ENCODE peak calls at places on chromosomes 5 and 9, in four cellular contexts. One of them, this sample, is unnamed.

GRCh38 chr5:159779481-159779880 is 136.8 kb upstream of the ADRA1B start:
- DNase-seq in tibial artery: no peak
- DNase-seq in cardiac muscle cell: no peak
- DNase-seq in sigmoid colon: no peak
- DNase-seq in this sample: no peak

GRCh38 chr9:125126019-125126746 is 17.1 kb downstream of the SCAI start:
- DNase-seq in tibial artery: peak; percentile 93
- DNase-seq in cardiac muscle cell: peak; percentile 99
- DNase-seq in sigmoid colon: peak; percentile 96
- DNase-seq in this sample: peak; percentile 33

GRCh38 chr5:17081142-17081541 is 136.3 kb upstream of the BASP1 start:
- DNase-seq in tibial artery: no peak
- DNase-seq in cardiac muscle cell: no peak
- DNase-seq in sigmoid colon: no peak
- DNase-seq in this sample: no peak

GRCh38 chr5:137304227-137304874 is 194.8 kb downstream of the SPOCK1 start:
- DNase-seq in tibial artery: no peak
- DNase-seq in cardiac muscle cell: no peak
- DNase-seq in sigmoid colon: no peak
- DNase-seq in this sample: peak; percentile 92

GRCh38 chr9:76557674-76558073 is 98.7 kb downstream of the GCNT1 start:
- DNase-seq in tibial artery: no peak
- DNase-seq in cardiac muscle cell: peak; percentile 16
- DNase-seq in sigmoid colon: no peak
- DNase-seq in this sample: no peak

GRCh38 chr5:177327539-177328522 is 16.1 kb upstream of the MXD3 start:
- DNase-seq in tibial artery: no peak
- DNase-seq in cardiac muscle cell: peak; percentile 84
- DNase-seq in sigmoid colon: no peak
- DNase-seq in this sample: no peak

GRCh38 chr5:158640581-158640980 is 459.1 kb downstream of the EBF1 start:
- DNase-seq in tibial artery: no peak
- DNase-seq in cardiac muscle cell: peak; percentile 61
- DNase-seq in sigmoid colon: no peak
- DNase-seq in this sample: no peak

GRCh38 chr9:27791311-27791710 is 218.0 kb upstream of the C9orf72 start:
- DNase-seq in tibial artery: no peak
- DNase-seq in cardiac muscle cell: no peak
- DNase-seq in sigmoid colon: no peak
- DNase-seq in this sample: no peak

GRCh38 chr5:122112063-122112462 is 17.3 kb upstream of the ZNF474 start:
- DNase-seq in tibial artery: no peak
- DNase-seq in cardiac muscle cell: no peak
- DNase-seq in sigmoid colon: no peak
- DNase-seq in this sample: no peak

GRCh38 chr5:175436403-175436802 is 7.6 kb downstream of the DRD1 start:
- DNase-seq in tibial artery: no peak
- DNase-seq in cardiac muscle cell: no peak
- DNase-seq in sigmoid colon: no peak
- DNase-seq in this sample: no peak

GRCh38 chr9:479951-480350 is 265.3 kb downstream of the DOCK8 start:
- DNase-seq in tibial artery: no peak
- DNase-seq in cardiac muscle cell: no peak
- DNase-seq in sigmoid colon: no peak
- DNase-seq in this sample: no peak

GRCh38 chr5:119037496-119038215 is 33.2 kb upstream of the DMXL1 start:
- DNase-seq in tibial artery: no peak
- DNase-seq in cardiac muscle cell: peak; percentile 50
- DNase-seq in sigmoid colon: no peak
- DNase-seq in this sample: no peak

GRCh38 chr5:135501965-135502364 is 33.8 kb downstream of the NEUROG1 start:
- DNase-seq in tibial artery: no peak
- DNase-seq in cardiac muscle cell: no peak
- DNase-seq in sigmoid colon: no peak
- DNase-seq in this sample: no peak

GRCh38 chr9:68555416-68555815 is 14.7 kb upstream of the TMEM252 start:
- DNase-seq in tibial artery: no peak
- DNase-seq in cardiac muscle cell: no peak
- DNase-seq in sigmoid colon: no peak
- DNase-seq in this sample: no peak

GRCh38 chr5:36407396-36407795 is 105.7 kb upstream of the RANBP3L start:
- DNase-seq in tibial artery: no peak
- DNase-seq in cardiac muscle cell: no peak
- DNase-seq in sigmoid colon: no peak
- DNase-seq in this sample: no peak

GRCh38 chr5:38888023-38888422 is 42.2 kb downstream of the OSMR start:
- DNase-seq in tibial artery: no peak
- DNase-seq in cardiac muscle cell: no peak
- DNase-seq in sigmoid colon: no peak
- DNase-seq in this sample: no peak

GRCh38 chr5:171640396-171640981 is 145.1 kb upstream of the SMIM23 start:
- DNase-seq in tibial artery: no peak
- DNase-seq in cardiac muscle cell: no peak
- DNase-seq in sigmoid colon: no peak
- DNase-seq in this sample: no peak

GRCh38 chr9:37290881-37291485 is 131.5 kb upstream of the GRHPR start:
- DNase-seq in tibial artery: no peak
- DNase-seq in cardiac muscle cell: peak; percentile 88
- DNase-seq in sigmoid colon: no peak
- DNase-seq in this sample: no peak

GRCh38 chr5:1876708-1877433 is 5.9 kb downstream of the IRX4 start:
- DNase-seq in tibial artery: no peak
- DNase-seq in cardiac muscle cell: no peak
- DNase-seq in sigmoid colon: no peak
- DNase-seq in this sample: no peak

GRCh38 chr9:36461341-36461740 is 61.3 kb upstream of the RNF38 start:
- DNase-seq in tibial artery: no peak
- DNase-seq in cardiac muscle cell: peak; percentile 46
- DNase-seq in sigmoid colon: no peak
- DNase-seq in this sample: no peak

GRCh38 chr5:151897017-151897552 is 27.6 kb downstream of the GLRA1 start:
- DNase-seq in tibial artery: no peak
- DNase-seq in cardiac muscle cell: no peak
- DNase-seq in sigmoid colon: no peak
- DNase-seq in this sample: no peak
- H3K4me3 ChIP-seq in tibial artery: no peak overlapping the region
- H3K4me3 ChIP-seq in cardiac muscle cell: no peak overlapping the region
- H3K4me3 ChIP-seq in sigmoid colon: no peak overlapping the region
- H3K4me3 ChIP-seq in this sample: no peak overlapping the region

GRCh38 chr5:60178101-60178500 is 284.6 kb upstream of the PDE4D start:
- DNase-seq in tibial artery: no peak
- DNase-seq in cardiac muscle cell: peak; percentile 1
- DNase-seq in sigmoid colon: no peak
- DNase-seq in this sample: no peak
- H3K4me1 ChIP-seq in tibial artery: no peaks in the 10 kb centered on the region
- H3K4me1 ChIP-seq in cardiac muscle cell: no peaks in the 10 kb centered on the region
- H3K4me1 ChIP-seq in sigmoid colon: no peaks in the 10 kb centered on the region
- H3K4me1 ChIP-seq in this sample: no peaks in the 10 kb centered on the region

DNA sequence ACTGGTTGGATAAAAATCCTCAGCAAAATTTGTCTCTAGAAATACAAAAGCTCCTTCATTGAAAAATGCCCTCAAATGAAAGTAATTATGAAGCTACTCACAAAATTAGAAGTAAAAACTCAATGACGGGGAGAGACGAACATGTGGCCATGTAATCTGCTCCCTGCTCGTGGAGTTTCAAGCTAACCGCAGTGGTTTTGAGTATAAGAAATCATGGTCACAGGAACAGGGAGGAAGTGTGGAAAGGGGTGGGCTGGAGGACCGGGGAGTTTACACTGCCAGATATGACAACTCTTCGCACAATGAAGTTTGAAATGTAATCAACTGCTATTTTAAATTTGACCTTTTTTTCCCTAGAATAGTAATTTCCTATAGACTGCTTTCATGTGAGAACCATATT is 765.4 kb upstream of the DMAC1 start:
- DNase-seq in tibial artery: no peak
- DNase-seq in cardiac muscle cell: peak; percentile 5
- DNase-seq in sigmoid colon: no peak
- DNase-seq in this sample: no peak
- H3K4me3 ChIP-seq in tibial artery: no peak overlapping the region
- H3K4me3 ChIP-seq in cardiac muscle cell: no peak overlapping the region
- H3K4me3 ChIP-seq in sigmoid colon: no peak overlapping the region
- H3K4me3 ChIP-seq in this sample: no peak overlapping the region

DNA sequence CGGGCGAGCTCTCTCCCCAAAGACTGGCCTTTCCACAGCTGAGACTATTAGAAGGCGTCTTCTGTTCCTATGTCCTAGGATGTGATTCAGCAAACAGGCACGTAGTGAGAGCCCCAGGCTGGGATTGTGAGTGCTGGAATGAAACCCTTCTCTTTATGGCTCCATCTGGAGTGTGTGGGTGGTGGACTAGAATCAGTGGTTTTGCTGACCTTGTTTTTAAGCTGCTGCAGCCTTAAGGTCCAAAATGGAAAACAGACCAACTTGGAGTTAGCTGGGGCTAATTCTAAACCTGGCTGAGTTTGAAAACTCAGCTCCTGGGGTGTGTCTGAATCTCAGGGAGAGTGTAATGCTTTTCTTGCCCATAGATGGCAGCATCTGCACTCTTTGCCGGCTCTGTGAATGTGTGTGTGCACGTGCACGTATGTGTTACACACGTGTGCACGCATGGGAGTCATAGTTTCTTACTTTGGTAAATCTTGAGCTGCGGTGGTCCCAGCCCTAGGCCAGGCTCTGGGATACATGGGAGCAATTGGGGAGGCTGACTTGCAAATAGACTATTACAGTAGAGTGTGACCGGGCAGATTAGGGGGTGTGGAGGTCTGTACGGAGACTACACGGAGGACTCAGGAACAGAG is 10.7 kb downstream of the GSN start:
- DNase-seq in tibial artery: peak; percentile 84
- DNase-seq in cardiac muscle cell: peak; percentile 97
- DNase-seq in sigmoid colon: peak; percentile 94
- DNase-seq in this sample: no peak
- H3K4me1 ChIP-seq in tibial artery: peaks cover 5% of the 10 kb centered on the region
- H3K4me1 ChIP-seq in cardiac muscle cell: peaks cover 9% of the 10 kb centered on the region
- H3K4me1 ChIP-seq in sigmoid colon: peaks cover 94% of the 10 kb centered on the region
- H3K4me1 ChIP-seq in this sample: peaks cover 5% of the 10 kb centered on the region

GRCh38 chr5:102865510-102866314 is 110.6 kb downstream of the PAM start:
- DNase-seq in tibial artery: peak; percentile 80
- DNase-seq in cardiac muscle cell: peak; percentile 86
- DNase-seq in sigmoid colon: peak; percentile 81
- DNase-seq in this sample: peak; percentile 45

GRCh38 chr5:102865171-102865509 is 110.0 kb downstream of the PAM start:
- DNase-seq in tibial artery: no peak
- DNase-seq in cardiac muscle cell: peak; percentile 42
- DNase-seq in sigmoid colon: no peak
- DNase-seq in this sample: no peak

GRCh38 chr5:102866315-102866693 is 111.2 kb downstream of the PAM start:
- DNase-seq in tibial artery: no peak
- DNase-seq in cardiac muscle cell: no peak
- DNase-seq in sigmoid colon: no peak
- DNase-seq in this sample: no peak

GRCh38 chr5:102869230-102869629 is 114.1 kb downstream of the PAM start:
- DNase-seq in tibial artery: no peak
- DNase-seq in cardiac muscle cell: no peak
- DNase-seq in sigmoid colon: no peak
- DNase-seq in this sample: no peak

DNA sequence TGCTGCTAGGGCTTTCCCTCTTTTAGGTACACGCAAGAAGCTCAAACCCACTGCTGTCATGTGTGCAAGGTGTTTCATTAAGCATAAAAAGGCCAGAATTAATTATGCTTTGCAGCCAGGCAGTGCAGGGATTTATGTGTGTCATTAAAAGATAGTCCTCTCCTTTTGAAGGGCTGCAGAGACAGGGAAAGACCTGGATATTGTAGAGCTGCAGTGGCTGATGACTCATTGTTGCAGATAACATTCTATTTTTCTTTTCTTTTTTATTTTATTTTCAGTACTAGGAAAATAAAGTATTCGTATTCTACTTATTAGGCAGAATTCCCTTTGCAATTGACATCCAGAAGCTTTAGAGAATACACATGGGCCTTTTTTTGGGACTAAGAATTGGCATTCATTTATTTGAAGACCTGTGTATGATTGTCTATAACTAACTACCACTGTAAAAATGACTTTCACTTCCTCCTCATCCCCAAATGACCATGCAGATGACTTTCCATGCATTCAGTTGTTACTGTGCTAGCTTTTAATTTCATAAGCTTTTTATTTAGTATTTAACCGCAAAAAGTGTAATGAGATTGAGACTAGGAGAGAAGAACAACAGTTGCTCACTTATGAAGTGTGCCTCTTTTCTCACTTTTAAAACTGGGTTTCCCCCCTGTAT is 113.0 kb downstream of the PAM start:
- DNase-seq in tibial artery: no peak
- DNase-seq in cardiac muscle cell: peak; percentile 37
- DNase-seq in sigmoid colon: no peak
- DNase-seq in this sample: no peak
- H3K4me3 ChIP-seq in tibial artery: no peak overlapping the region
- H3K4me3 ChIP-seq in cardiac muscle cell: peak overlapping the region; percentile 74
- H3K4me3 ChIP-seq in sigmoid colon: no peak overlapping the region
- H3K4me3 ChIP-seq in this sample: no peak overlapping the region

GRCh38 chr5:170296036-170296934 is 1.3 kb downstream of the LCP2 start:
- DNase-seq in tibial artery: no peak
- DNase-seq in cardiac muscle cell: no peak
- DNase-seq in sigmoid colon: peak; percentile 40
- DNase-seq in this sample: no peak

GRCh38 chr5:170291324-170291847 is 6.2 kb downstream of the LCP2 start:
- DNase-seq in tibial artery: no peak
- DNase-seq in cardiac muscle cell: no peak
- DNase-seq in sigmoid colon: peak; percentile 30
- DNase-seq in this sample: no peak

GRCh38 chr5:170289749-170290148 is 7.8 kb downstream of the LCP2 start:
- DNase-seq in tibial artery: peak; percentile 54
- DNase-seq in cardiac muscle cell: no peak
- DNase-seq in sigmoid colon: peak; percentile 76
- DNase-seq in this sample: no peak

GRCh38 chr5:170293273-170293672 is 4.3 kb downstream of the LCP2 start:
- DNase-seq in tibial artery: peak; percentile 53
- DNase-seq in cardiac muscle cell: no peak
- DNase-seq in sigmoid colon: peak; percentile 69
- DNase-seq in this sample: no peak

DNA sequence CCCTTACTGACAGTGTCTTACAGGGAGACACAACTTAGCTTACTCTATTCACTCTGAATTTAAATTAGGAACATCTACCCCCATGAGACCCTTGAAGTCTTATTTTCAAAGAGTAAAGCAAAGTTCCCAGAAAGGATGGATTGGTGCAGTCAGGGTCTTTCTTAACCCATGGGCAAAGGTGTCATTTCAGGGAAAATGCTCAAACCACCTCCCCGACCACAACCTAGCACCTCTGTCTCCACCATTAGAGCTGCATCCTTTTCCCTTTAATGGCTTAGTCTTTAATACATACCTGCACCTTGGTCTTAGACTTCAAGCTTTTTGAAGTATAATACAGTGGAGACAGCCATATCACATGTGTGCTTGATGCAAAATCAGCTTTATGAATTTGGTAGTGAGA is 5.1 kb downstream of the LCP2 start:
- DNase-seq in tibial artery: no peak
- DNase-seq in cardiac muscle cell: no peak
- DNase-seq in sigmoid colon: no peak
- DNase-seq in this sample: no peak
- H3K4me1 ChIP-seq in tibial artery: no peaks in the 10 kb centered on the region
- H3K4me1 ChIP-seq in cardiac muscle cell: no peaks in the 10 kb centered on the region
- H3K4me1 ChIP-seq in sigmoid colon: peaks cover 10% of the 10 kb centered on the region
- H3K4me1 ChIP-seq in this sample: no peaks in the 10 kb centered on the region

This sample was measured in pancreas.